ENCODE peak calls at places on chromosomes 1 and 21, in seven cellular contexts. D is body of pancreas; O is tibial artery; V is mesenchymal stem cell; M is IMR-90; X is aorta; K is CD8-positive, alpha-beta memory T cell. N is an unnamed sample.

GRCh38 chr21:42641311-42642218 is 11.9 kb upstream of the PDE9A start:
- DNase-seq in D (no peak), O (no peak), V (peak; percentile 44), M (no peak), X (peak; percentile 28), K (no peak), N (no peak)

GRCh38 chr21:31873275-31873695 is 465 bp downstream of the HUNK start:
- DNase-seq in D (no peak), O (no peak), V (no peak), M (no peak), X (no peak), K (no peak), N (peak; percentile 73)

GRCh38 chr1:225525377-225525776 is 97.5 kb upstream of the LBR start:
- DNase-seq in D (no peak), O (no peak), V (no peak), M (no peak), X (no peak), K (no peak), N (no peak)

GRCh38 chr1:208233546-208233945 is 10.6 kb downstream of the PLXNA2 start:
- DNase-seq in D (peak; percentile 87), O (no peak), V (no peak), M (no peak), X (no peak), K (no peak), N (peak; percentile 64)

GRCh38 chr1:56584910-56585528 is 5.7 kb upstream of the PLPP3 start:
- DNase-seq in D (peak; percentile 63), O (no peak), V (peak; percentile 74), M (peak; percentile 77), X (no peak), K (no peak), N (peak; percentile 66)

GRCh38 chr1:163896001-163896400 is 574.2 kb downstream of the NUF2 start:
- DNase-seq in D (no peak), O (no peak), V (no peak), M (no peak), X (no peak), K (no peak), N (no peak)

GRCh38 chr1:15998929-15999328 is 5.1 kb upstream of the SRARP start:
- DNase-seq in D (no peak), O (no peak), V (no peak), M (no peak), X (peak; percentile 10), K (no peak), N (no peak)

GRCh38 chr1:154742586-154742985 is 127.5 kb downstream of the KCNN3 start:
- DNase-seq in D (no peak), O (no peak), V (no peak), M (no peak), X (no peak), K (no peak), N (no peak)

GRCh38 chr1:37682334-37682987 is 9.9 kb upstream of the CDCA8 start:
- DNase-seq in D (peak; percentile 66), O (peak; percentile 74), V (peak; percentile 72), M (peak; percentile 61), X (peak; percentile 78), K (peak; percentile 68), N (peak; percentile 65)

GRCh38 chr21:23541571-23541970 is 2065.7 kb downstream of the MRPL39 start:
- DNase-seq in D (no peak), O (no peak), V (no peak), M (no peak), X (no peak), K (no peak), N (no peak)

GRCh38 chr1:101181930-101182329 is 54.9 kb upstream of the S1PR1 start:
- DNase-seq in D (no peak), O (peak; percentile 23), V (peak; percentile 61), M (peak; percentile 75), X (no peak), K (no peak), N (no peak)

GRCh38 chr1:109770331-109771095 is 6.8 kb upstream of the EPS8L3 start:
- DNase-seq in D (no peak), O (no peak), V (no peak), M (no peak), X (peak; percentile 51), K (no peak), N (peak; percentile 46)

GRCh38 chr1:240597153-240597745 is 14.7 kb downstream of the GREM2 start:
- DNase-seq in D (no peak), O (no peak), V (no peak), M (no peak), X (no peak), K (no peak), N (no peak)
- H3K4me3 ChIP-seq in D (no peak overlapping the region), O (peak overlapping the region; percentile 4), V (no peak overlapping the region), M (no peak overlapping the region), X (no peak overlapping the region), K (no peak overlapping the region), N (no peak overlapping the region)

DNA sequence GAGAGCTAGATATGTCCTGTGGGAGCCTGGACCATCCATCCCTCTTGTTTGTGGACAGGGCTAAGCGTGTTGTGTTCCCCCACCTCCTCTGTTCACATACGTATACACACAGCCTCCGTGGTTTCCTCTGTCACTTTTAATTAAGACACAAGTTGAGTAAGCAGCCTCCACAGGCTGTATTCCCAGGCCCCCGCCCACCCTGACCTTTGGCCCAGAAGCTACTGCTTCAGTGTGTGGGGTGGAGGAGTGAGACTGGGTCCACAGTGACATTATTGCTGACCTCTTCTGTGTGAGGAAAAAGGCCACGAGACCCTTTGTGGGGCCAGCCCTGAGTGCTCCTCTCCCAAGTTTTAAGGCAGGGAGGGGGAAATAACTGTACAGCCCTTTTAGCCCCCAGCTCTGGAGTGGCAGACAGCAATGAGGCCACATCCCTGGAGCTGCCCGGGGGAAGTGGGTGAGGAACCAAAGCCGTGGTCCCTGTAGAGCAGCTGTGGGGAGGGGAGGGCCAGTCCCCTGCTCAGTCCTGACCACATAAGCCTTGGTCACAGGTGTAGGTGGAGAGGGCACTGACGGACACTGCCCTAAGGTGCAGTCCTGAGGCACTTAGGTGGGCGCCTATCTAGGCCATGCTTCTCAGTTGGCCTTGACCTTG is 4.4 kb downstream of the ELOVL1 start:
- DNase-seq in D (no peak), O (no peak), V (no peak), M (no peak), X (no peak), K (no peak), N (peak; percentile 53)
- H3K36me3 ChIP-seq in D (no peaks in the 10 kb centered on the region), O (peaks cover 37% of the 10 kb centered on the region), V (peaks cover 47% of the 10 kb centered on the region), M (peaks cover 47% of the 10 kb centered on the region), X (peaks cover 8% of the 10 kb centered on the region), K (peaks cover 33% of the 10 kb centered on the region), N (no peaks in the 10 kb centered on the region)

GRCh38 chr21:28142692-28143091 is 850.0 kb downstream of the LTN1 start:
- DNase-seq in D (peak; percentile 14), O (no peak), V (peak; percentile 88), M (peak; percentile 91), X (no peak), K (no peak), N (no peak)
- H3K9me3 ChIP-seq in D (no peaks in the 10 kb centered on the region), O (no peaks in the 10 kb centered on the region), V (no peaks in the 10 kb centered on the region), M (peaks cover 2% of the 10 kb centered on the region), X (no peaks in the 10 kb centered on the region), K (no peaks in the 10 kb centered on the region), N (no peaks in the 10 kb centered on the region)

GRCh38 chr21:45910548-45911221 is 70.9 kb upstream of the COL6A1 start:
- DNase-seq in D (no peak), O (no peak), V (no peak), M (no peak), X (no peak), K (no peak), N (peak; percentile 33)

GRCh38 chr21:45906859-45907258 is 74.7 kb upstream of the COL6A1 start:
- DNase-seq in D (no peak), O (no peak), V (no peak), M (no peak), X (peak; percentile 20), K (no peak), N (no peak)

GRCh38 chr21:45909238-45909785 is 72.3 kb upstream of the COL6A1 start:
- DNase-seq in D (no peak), O (no peak), V (no peak), M (no peak), X (no peak), K (no peak), N (peak; percentile 17)

GRCh38 chr21:45910155-45910547 is 71.4 kb upstream of the COL6A1 start:
- DNase-seq in D (no peak), O (no peak), V (no peak), M (no peak), X (no peak), K (no peak), N (no peak)

GRCh38 chr21:45908536-45909237 is 72.9 kb upstream of the COL6A1 start:
- DNase-seq in D (no peak), O (no peak), V (no peak), M (no peak), X (peak; percentile 40), K (no peak), N (no peak)
- H3K4me3 ChIP-seq in D (no peak overlapping the region), O (no peak overlapping the region), V (no peak overlapping the region), M (no peak overlapping the region), X (no peak overlapping the region), K (no peak overlapping the region), N (no peak overlapping the region)

GRCh38 chr1:214397497-214397896 is 116.5 kb downstream of the SMYD2 start:
- DNase-seq in D (no peak), O (no peak), V (no peak), M (no peak), X (no peak), K (no peak), N (no peak)
- H3K36me3 ChIP-seq in D (no peaks in the 10 kb centered on the region), O (peaks cover 21% of the 10 kb centered on the region), V (peaks cover 30% of the 10 kb centered on the region), M (peaks cover 41% of the 10 kb centered on the region), X (peaks cover 10% of the 10 kb centered on the region), K (no peaks in the 10 kb centered on the region), N (no peaks in the 10 kb centered on the region)

DNA sequence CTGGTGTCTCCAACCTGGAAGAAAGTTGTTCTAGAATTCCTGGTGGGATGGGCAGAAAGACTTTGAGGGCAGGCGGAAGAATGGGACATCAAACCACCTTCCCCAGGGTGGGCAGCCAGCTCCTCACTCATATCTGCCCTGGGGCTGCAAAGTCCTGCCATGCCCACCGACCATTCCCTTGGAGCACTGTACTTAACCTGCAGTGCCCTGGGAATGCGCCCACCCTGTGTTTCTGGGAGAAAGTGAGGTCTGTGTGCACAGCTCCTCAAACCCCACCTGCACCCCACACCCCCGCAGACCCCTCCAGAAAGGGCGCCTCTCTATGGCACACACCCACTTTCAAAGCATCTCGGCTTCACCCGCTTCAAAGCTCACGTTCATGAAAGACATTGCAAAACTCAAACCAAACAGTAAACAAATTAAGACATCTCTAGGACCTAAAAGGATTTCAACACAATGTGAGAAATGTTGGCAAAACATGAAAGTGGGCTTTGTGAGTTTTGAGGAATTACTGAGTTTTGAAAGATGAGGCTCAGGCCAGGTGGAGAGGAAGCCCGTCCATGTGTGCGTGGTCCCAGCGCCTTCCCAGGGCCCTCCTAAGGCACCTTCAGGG is 25.1 kb downstream of the KRTAP10-1 start:
- DNase-seq in D (no peak), O (no peak), V (no peak), M (no peak), X (no peak), K (no peak), N (peak; percentile 2)
- H3K9me3 ChIP-seq in D (no peaks in the 10 kb centered on the region), O (no peaks in the 10 kb centered on the region), V (peaks cover 3% of the 10 kb centered on the region), M (peaks cover 2% of the 10 kb centered on the region), X (no peaks in the 10 kb centered on the region), K (no peaks in the 10 kb centered on the region), N (no peaks in the 10 kb centered on the region)

DNA sequence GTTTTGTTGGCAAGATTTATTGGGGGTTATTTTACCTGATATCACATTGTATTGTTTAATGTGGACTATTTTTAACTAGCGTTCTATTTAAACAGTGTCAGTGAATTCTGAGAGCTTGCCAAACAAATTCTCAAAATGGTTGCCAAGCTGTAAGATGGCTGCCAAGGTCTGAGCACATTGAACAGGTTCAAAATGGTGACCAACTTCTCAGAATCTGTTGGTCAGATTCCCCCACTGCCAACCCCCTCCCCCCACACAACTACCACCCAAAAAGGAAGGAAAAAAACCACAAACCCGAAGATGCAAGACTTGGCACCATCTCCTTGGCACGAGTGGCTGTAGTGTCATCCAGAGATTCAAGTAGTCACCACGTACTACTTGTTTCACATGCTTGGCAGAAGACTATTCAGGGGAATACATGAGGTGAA is 159.1 kb downstream of the NFIA start:
- DNase-seq in D (peak; percentile 63), O (peak; percentile 65), V (no peak), M (no peak), X (peak; percentile 77), K (no peak), N (peak; percentile 69)
- H3K4me3 ChIP-seq in D (no peak overlapping the region), O (peak overlapping the region; percentile 13), V (no peak overlapping the region), M (no peak overlapping the region), X (peak overlapping the region; percentile 60), K (no peak overlapping the region), N (no peak overlapping the region)

N was measured in mucosa of descending colon.